ENCODE peak calls at places on chromosomes 6 and 20, in five cellular contexts. F is CD8-positive, alpha-beta memory T cell; H is cardiac muscle cell; G is transverse colon; X is tibial artery. U is an unnamed sample.

GRCh38 chr20:52775786-52776185 is 196.4 kb upstream of the TSHZ2 start:
- DNase-seq in G (no peak), F (no peak), X (no peak), H (no peak), U (no peak)

GRCh38 chr20:48839083-48839482 is 11.3 kb upstream of the PREX1 start:
- DNase-seq in G (no peak), F (no peak), X (no peak), H (no peak), U (no peak)

GRCh38 chr20:25565578-25566157 is 19.7 kb downstream of the NINL start:
- DNase-seq in H (no peak), G (no peak), X (no peak), F (no peak), U (no peak)

GRCh38 chr6:1453024-1453423 is 63.6 kb downstream of the FOXF2 start:
- DNase-seq in G (no peak), X (no peak), H (no peak), F (no peak), U (no peak)

GRCh38 chr6:21137708-21138358 is 455.7 kb upstream of the SOX4 start:
- DNase-seq in X (no peak), H (no peak), G (no peak), F (no peak), U (no peak)

GRCh38 chr20:38579219-38579618 is 1.8 kb upstream of the ADIG start:
- DNase-seq in F (no peak), G (no peak), X (no peak), H (peak; percentile 67), U (no peak)

GRCh38 chr20:10551732-10552724 is 116.9 kb downstream of the SLX4IP start:
- DNase-seq in X (no peak), F (no peak), G (no peak), H (peak; percentile 35), U (no peak)

GRCh38 chr6:25715794-25716193 is 38.7 kb upstream of the SLC17A4 start:
- DNase-seq in F (no peak), G (no peak), X (no peak), H (no peak), U (no peak)

GRCh38 chr6:73203098-73203497 is 22.2 kb downstream of the KHDC1L start:
- DNase-seq in G (no peak), H (no peak), F (no peak), X (no peak), U (no peak)

GRCh38 chr6:7439243-7439642 is 49.6 kb downstream of the RIOK1 start:
- DNase-seq in F (no peak), G (no peak), H (no peak), X (no peak), U (no peak)

GRCh38 chr6:126826315-126826714 is 292.2 kb upstream of the RSPO3 start:
- DNase-seq in G (no peak), F (no peak), X (no peak), H (no peak), U (no peak)

GRCh38 chr6:32972353-32973143 is 4.2 kb downstream of the BRD2 start:
- DNase-seq in G (peak; percentile 51), F (peak; percentile 68), X (no peak), H (peak; percentile 36), U (peak; percentile 31)

GRCh38 chr6:14382381-14383236 is 265.0 kb downstream of the CD83 start:
- DNase-seq in X (no peak), H (no peak), F (peak; percentile 0), G (no peak), U (no peak)

GRCh38 chr6:170099387-170099786 is 191.5 kb downstream of the DLL1 start:
- DNase-seq in G (no peak), H (no peak), F (no peak), X (peak; percentile 10), U (no peak)

GRCh38 chr6:17013701-17014100 is 88.1 kb upstream of the STMND1 start:
- DNase-seq in H (no peak), F (no peak), G (no peak), X (no peak), U (no peak)

GRCh38 chr6:28657756-28658465 is 132.2 kb downstream of the GPX5 start:
- DNase-seq in H (peak; percentile 74), X (no peak), G (peak; percentile 28), F (no peak), U (peak; percentile 2)

GRCh38 chr6:31478186-31478950 is 19.6 kb upstream of the MICB start:
- DNase-seq in F (no peak), X (no peak), G (no peak), H (no peak), U (no peak)

DNA sequence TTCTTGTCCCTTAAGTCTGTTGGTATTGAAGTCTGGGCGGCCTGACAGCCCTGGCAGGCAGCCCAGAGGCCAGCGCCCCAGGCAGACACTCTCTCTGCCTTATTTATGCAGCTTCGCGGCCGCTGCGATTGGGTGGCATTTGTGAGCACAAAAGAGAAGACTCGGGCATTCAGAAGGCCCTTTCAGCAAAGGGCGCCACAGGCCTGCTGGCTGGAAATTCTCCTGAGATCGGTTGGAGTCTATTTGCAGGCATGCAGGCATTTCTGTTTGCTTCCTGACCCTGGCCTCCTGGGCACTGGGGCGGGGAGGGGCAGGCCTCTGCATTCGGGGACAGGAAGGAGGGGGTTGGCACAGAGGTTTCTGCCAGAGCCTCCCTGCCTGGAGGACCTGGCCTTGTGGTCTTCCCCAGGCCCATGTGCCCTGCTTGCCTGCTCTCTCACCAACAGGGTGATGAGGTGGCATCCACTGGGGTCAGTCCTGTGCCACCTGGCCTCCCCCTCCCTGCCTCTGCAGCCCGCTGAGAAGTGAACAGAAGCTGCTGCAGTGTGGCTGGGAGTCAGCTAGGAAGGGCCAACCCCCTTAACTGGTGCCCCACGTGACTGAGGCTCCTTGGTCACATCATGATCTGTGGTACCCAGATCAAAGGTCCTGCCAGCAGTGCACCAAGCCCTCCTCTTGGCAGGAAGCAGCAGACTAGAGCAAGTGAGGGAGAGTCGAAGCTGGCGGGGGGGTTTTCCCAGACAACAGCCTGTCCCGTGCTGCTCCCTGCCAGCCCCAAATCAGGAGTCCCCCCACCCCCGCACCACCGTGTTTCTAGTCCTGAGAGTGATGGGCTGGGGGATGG is 16.6 kb upstream of the CCDC167 start:
- DNase-seq in F (peak; percentile 95), G (peak; percentile 56), H (peak; percentile 26), X (no peak), U (peak; percentile 94)
- H3K4me3 ChIP-seq in F (peak overlapping the region; percentile 79), G (no peak overlapping the region), H (no peak overlapping the region), X (no peak overlapping the region), U (peak overlapping the region; percentile 49)

GRCh38 chr20:50933589-50933988 is 2.4 kb upstream of the ADNP start:
- DNase-seq in F (no peak), G (no peak), H (no peak), X (no peak), U (no peak)
- H3K27ac ChIP-seq in F (no peak overlapping the region), G (no peak overlapping the region), H (peak overlapping the region; percentile 100), X (no peak overlapping the region), U (no peak overlapping the region)

GRCh38 chr6:34029489-34030280 is 116.2 kb downstream of the GRM4 start:
- DNase-seq in H (no peak), F (no peak), G (no peak), X (no peak), U (no peak)
- H3K4me1 ChIP-seq in H (no peaks in the 10 kb centered on the region), F (no peaks in the 10 kb centered on the region), G (peaks cover 4% of the 10 kb centered on the region), X (no peaks in the 10 kb centered on the region), U (no peaks in the 10 kb centered on the region)

DNA sequence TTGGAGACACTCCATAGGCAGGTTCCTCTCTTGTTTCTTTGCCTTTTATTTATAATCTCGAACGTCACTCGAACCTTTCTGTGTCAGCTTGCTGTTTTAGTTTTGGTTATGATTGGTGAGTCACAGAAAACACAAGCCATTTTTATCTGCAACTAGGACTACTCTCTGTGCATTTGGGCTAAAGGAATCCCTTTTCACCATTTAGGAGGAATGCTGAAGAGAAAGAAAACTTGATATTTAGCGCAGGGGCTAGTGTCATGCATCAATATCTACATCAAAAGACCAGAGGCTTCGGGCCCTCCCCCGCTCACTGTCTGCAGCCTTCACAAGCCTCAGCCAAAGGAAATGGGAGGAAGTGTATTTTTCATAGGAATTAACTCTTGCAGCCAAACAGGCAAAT is 507.8 kb upstream of the CITED2 start:
- DNase-seq in G (no peak), X (no peak), H (no peak), F (no peak), U (no peak)
- H3K4me3 ChIP-seq in G (no peak overlapping the region), X (no peak overlapping the region), H (no peak overlapping the region), F (no peak overlapping the region), U (no peak overlapping the region)

DNA sequence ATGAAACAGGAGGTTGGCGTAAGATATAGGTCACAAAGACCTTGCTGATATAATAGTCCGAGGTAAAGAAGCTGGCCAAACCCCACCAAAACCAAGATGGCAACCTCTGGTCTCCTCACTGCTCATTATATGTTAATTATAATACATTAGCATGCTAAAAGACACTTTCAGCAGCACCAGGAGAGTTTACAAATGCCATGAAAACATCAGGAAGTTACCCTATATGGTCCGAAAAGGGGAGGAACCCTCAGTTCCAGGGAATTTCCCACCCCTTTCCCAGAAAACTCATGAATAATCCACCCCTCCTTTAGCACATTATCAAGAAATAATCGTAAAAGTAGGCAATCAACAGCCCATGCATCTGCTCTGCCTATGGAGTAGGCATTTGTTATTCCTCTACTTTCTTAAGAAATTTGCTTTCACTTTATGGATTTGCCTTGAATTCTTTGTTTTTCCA is 923.4 kb downstream of the QKI start:
- DNase-seq in G (no peak), F (no peak), X (no peak), H (no peak), U (no peak)
- H3K27ac ChIP-seq in G (no peak overlapping the region), F (no peak overlapping the region), X (no peak overlapping the region), H (no peak overlapping the region), U (no peak overlapping the region)

GRCh38 chr20:64256282-64256947 is 867 bp downstream of the PCMTD2 start:
- DNase-seq in H (peak; percentile 13), X (no peak), F (no peak), G (no peak), U (no peak)

GRCh38 chr20:64254571-64255360 is 782 bp upstream of the PCMTD2 start:
- DNase-seq in X (no peak), H (no peak), F (peak; percentile 1), G (no peak), U (no peak)

GRCh38 chr20:64255361-64256281 is at the start of gene PCMTD2:
- DNase-seq in X (peak; percentile 75), H (peak; percentile 93), F (peak; percentile 88), G (peak; percentile 82), U (peak; percentile 86)

GRCh38 chr20:64258071-64258823 is 2.7 kb downstream of the PCMTD2 start:
- DNase-seq in X (no peak), F (no peak), H (no peak), G (no peak), U (no peak)

GRCh38 chr20:64257107-64257757 is 1.7 kb downstream of the PCMTD2 start:
- DNase-seq in F (no peak), H (peak; percentile 22), X (no peak), G (no peak), U (no peak)
- H3K4me1 ChIP-seq in F (peaks cover 66% of the 10 kb centered on the region), H (peaks cover 32% of the 10 kb centered on the region), X (peaks cover 14% of the 10 kb centered on the region), G (peaks cover 12% of the 10 kb centered on the region), U (peaks cover 8% of the 10 kb centered on the region)

DNA sequence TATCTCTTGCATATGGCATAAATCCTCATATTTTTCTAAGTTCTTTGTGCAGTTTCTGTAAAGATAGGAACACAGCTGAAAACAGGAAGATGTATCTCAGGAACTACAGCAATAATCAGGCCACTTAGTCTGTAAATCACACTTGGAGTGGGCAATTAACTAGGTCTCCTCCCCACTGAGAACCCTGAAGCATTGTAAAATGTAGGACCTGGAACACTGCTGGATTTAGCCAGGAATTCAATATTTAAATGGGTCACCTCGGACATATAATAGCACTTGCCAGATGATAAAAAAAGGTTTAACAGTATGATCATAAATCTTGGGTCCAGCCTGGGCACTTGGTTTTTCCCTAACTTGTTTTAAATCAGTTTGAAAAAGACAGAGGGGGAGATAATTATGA is 155.0 kb downstream of the GRM1 start:
- DNase-seq in F (no peak), H (no peak), G (no peak), X (no peak), U (no peak)
- H3K4me3 ChIP-seq in F (no peak overlapping the region), H (no peak overlapping the region), G (no peak overlapping the region), X (no peak overlapping the region), U (no peak overlapping the region)